ENCODE peak calls at places on chromosomes 11 and 22, in five cellular contexts. S is A549, O is K562, Q is IMR-90, R is SK-N-SH. I is an unnamed sample.
A peak's percentile ranks its signal among the peaks of the same experiment; 100 is the strongest.

GRCh38 chr22:42562282-42562681 is 8.5 kb downstream of the SERHL2 start:
- DNase-seq in S (no peak), O (no peak), Q (no peak), R (no peak), I (peak; percentile 41)

GRCh38 chr11:69588270-69588669 is 52.7 kb upstream of the CCND1 start:
- DNase-seq in S (peak; percentile 66), O (peak; percentile 13), Q (peak; percentile 87), R (no peak), I (peak; percentile 28)

GRCh38 chr11:8283510-8284272 is 20.0 kb upstream of the LMO1 start:
- DNase-seq in S (no peak), O (no peak), Q (no peak), R (peak; percentile 93), I (no peak)

GRCh38 chr22:39238966-39239510 is 5.7 kb downstream of the PDGFB start:
- DNase-seq in S (no peak), O (no peak), Q (no peak), R (peak; percentile 53), I (no peak)

GRCh38 chr11:44229664-44230063 is 80.3 kb downstream of the ALX4 start:
- DNase-seq in S (no peak), O (no peak), Q (peak; percentile 59), R (no peak), I (no peak)

GRCh38 chr11:96328395-96329010 is 14.5 kb downstream of the MAML2 start:
- DNase-seq in S (no peak), O (peak; percentile 81), Q (peak; percentile 59), R (no peak), I (no peak)

GRCh38 chr11:34953955-34954354 is 37.5 kb downstream of the PDHX start:
- DNase-seq in S (no peak), O (no peak), Q (peak; percentile 12), R (no peak), I (no peak)

GRCh38 chr22:39234867-39235687 is 9.7 kb downstream of the PDGFB start:
- DNase-seq in S (no peak), O (no peak), Q (no peak), R (no peak), I (no peak)

GRCh38 chr22:47918276-47918928 is 1156.0 kb downstream of the TBC1D22A start:
- DNase-seq in S (no peak), O (no peak), Q (no peak), R (no peak), I (no peak)

GRCh38 chr11:123357990-123358827 is 71.9 kb upstream of the GRAMD1B start:
- DNase-seq in S (peak; percentile 10), O (no peak), Q (peak; percentile 2), R (peak; percentile 82), I (no peak)

GRCh38 chr22:44399196-44399837 is 86.6 kb upstream of the SHISAL1 start:
- DNase-seq in S (no peak), O (no peak), Q (no peak), R (no peak), I (no peak)

GRCh38 chr11:120229451-120230424 is 10.2 kb upstream of the POU2F3 start:
- DNase-seq in S (peak; percentile 20), O (peak; percentile 47), Q (peak; percentile 29), R (peak; percentile 66), I (peak; percentile 23)

GRCh38 chr11:70247710-70248072 is 22.8 kb upstream of the PPFIA1 start:
- DNase-seq in S (no peak), O (no peak), Q (no peak), R (no peak), I (no peak)

GRCh38 chr11:130601141-130601540 is 152.7 kb downstream of the ADAMTS15 start:
- DNase-seq in S (no peak), O (no peak), Q (peak; percentile 90), R (no peak), I (no peak)

GRCh38 chr22:27871306-27872014 is 47.6 kb downstream of the PITPNB start:
- DNase-seq in S (no peak), O (no peak), Q (no peak), R (no peak), I (no peak)

GRCh38 chr22:25567305-25567704 is 2.8 kb downstream of the GRK3 start:
- DNase-seq in S (no peak), O (peak; percentile 17), Q (no peak), R (peak; percentile 30), I (no peak)

GRCh38 chr11:111826322-111826950 is 44.9 kb downstream of the ALG9 start:
- DNase-seq in S (no peak), O (no peak), Q (no peak), R (no peak), I (no peak)

GRCh38 chr22:41314821-41315220 is 13.5 kb downstream of the ZC3H7B start:
- DNase-seq in S (no peak), O (no peak), Q (no peak), R (no peak), I (no peak)

GRCh38 chr22:22031183-22031560 is 48.6 kb upstream of the TOP3B start:
- DNase-seq in S (no peak), O (no peak), Q (no peak), R (no peak), I (no peak)

GRCh38 chr22:33811686-33812085 is 108.6 kb downstream of the LARGE1 start:
- DNase-seq in S (no peak), O (no peak), Q (peak; percentile 79), R (no peak), I (no peak)

GRCh38 chr11:60978546-60979380 is 7.3 kb downstream of the CD6 start:
- DNase-seq in S (no peak), O (no peak), Q (no peak), R (peak; percentile 58), I (no peak)

GRCh38 chr11:8389034-8389996 is 125.6 kb upstream of the LMO1 start:
- DNase-seq in S (no peak), O (no peak), Q (no peak), R (no peak), I (peak; percentile 76)

GRCh38 chr11:134633276-134633675 is 221.2 kb upstream of the B3GAT1 start:
- DNase-seq in S (no peak), O (no peak), Q (no peak), R (no peak), I (no peak)

GRCh38 chr11:87866951-87867350 is 308.3 kb downstream of the RAB38 start:
- DNase-seq in S (no peak), O (no peak), Q (no peak), R (no peak), I (no peak)

GRCh38 chr11:60059052-60059451 is 2.6 kb downstream of the MS4A3 start:
- DNase-seq in S (no peak), O (no peak), Q (no peak), R (no peak), I (no peak)

GRCh38 chr11:1055990-1056771 is 18.5 kb upstream of the MUC2 start:
- DNase-seq in S (no peak), O (no peak), Q (no peak), R (no peak), I (no peak)

GRCh38 chr11:118210323-118210722 is 14.5 kb downstream of the JAML start:
- DNase-seq in S (no peak), O (no peak), Q (no peak), R (no peak), I (no peak)

GRCh38 chr11:1425006-1425405 is 35.3 kb downstream of the BRSK2 start:
- DNase-seq in S (no peak), O (no peak), Q (no peak), R (no peak), I (no peak)

GRCh38 chr22:42080287-42080686 is 787 bp downstream of the SMDT1 start:
- DNase-seq in S (peak; percentile 5), O (peak; percentile 35), Q (peak; percentile 53), R (peak; percentile 44), I (no peak)

GRCh38 chr22:49305966-49306631 is 521.6 kb downstream of the BRD1 start:
- DNase-seq in S (no peak), O (no peak), Q (no peak), R (no peak), I (no peak)

GRCh38 chr11:35553831-35554230 is 28.4 kb upstream of the PAMR1 start:
- DNase-seq in S (peak; percentile 2), O (no peak), Q (peak; percentile 99), R (no peak), I (no peak)

DNA sequence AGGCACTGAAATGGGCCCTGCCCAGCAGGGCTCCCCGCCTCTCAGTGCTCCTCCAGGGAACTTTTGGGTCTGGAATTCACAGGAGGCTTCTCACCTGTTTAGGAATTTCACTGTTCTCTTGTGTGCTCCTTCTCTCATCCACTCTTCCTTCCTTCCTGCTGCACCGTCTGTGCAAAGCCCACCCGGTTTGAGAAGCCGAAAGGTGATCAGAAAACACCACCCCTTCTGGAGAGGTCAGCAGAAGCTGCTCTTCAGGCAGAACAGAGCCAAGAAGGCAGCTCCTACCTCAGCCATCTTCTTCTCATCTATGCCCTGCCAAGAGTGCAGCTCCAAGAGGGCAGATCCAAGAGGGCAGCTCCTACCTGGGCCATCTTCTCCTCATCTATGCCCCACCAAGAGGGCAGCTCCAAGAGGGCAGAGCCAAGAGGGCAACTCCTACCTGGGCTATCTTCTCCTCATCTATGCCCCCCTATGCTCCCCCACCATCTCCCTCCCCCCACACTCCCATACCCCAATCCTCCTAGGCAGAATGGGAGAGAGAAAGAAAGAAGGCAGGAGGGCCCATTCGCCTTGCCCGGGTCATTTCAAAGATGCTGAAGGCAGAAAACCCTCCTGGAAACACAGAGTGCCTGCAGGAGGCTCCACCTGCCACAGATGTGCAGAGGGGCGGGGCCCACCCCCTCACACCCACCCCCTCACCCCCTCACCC is 78.6 kb downstream of the BUD13 start:
- DNase-seq in S (no peak), O (no peak), Q (no peak), R (peak; percentile 7), I (no peak)
- TF ChIP-seq SMC3 in S (no peak), O (no peak), Q (no peak), R (no peak), I (no peak)

GRCh38 chr11:2790581-2790925 is 90.8 kb upstream of the KCNQ1OT1 start:
- DNase-seq in S (no peak), O (no peak), Q (no peak), R (no peak), I (no peak)
- TF ChIP-seq RAD21 in S (no peak), O (no peak), Q (no peak), R (no peak), I (no peak)

DNA sequence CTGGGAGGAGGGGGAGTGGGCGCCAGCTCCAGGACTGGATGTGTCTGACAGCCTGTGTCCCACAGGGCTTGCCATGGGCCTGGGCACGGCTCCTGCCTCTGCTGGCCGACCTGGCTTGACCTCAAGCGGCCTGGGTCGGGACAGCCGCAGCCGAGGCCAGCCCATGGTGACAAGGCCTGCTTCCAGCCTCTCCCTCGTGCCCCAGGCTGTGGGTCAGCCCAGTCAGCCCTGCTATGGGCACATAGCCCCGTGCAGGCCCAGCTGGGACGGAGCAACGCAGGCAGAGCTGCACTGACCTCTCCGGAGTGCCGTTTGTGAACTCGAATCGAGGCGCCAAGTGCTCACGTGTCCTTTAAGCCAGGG is 17.9 kb downstream of the OSBPL5 start:
- DNase-seq in S (no peak), O (no peak), Q (no peak), R (no peak), I (no peak)
- TF ChIP-seq SMC3 in S (no peak), O (no peak), Q (no peak), R (no peak), I (no peak)

DNA sequence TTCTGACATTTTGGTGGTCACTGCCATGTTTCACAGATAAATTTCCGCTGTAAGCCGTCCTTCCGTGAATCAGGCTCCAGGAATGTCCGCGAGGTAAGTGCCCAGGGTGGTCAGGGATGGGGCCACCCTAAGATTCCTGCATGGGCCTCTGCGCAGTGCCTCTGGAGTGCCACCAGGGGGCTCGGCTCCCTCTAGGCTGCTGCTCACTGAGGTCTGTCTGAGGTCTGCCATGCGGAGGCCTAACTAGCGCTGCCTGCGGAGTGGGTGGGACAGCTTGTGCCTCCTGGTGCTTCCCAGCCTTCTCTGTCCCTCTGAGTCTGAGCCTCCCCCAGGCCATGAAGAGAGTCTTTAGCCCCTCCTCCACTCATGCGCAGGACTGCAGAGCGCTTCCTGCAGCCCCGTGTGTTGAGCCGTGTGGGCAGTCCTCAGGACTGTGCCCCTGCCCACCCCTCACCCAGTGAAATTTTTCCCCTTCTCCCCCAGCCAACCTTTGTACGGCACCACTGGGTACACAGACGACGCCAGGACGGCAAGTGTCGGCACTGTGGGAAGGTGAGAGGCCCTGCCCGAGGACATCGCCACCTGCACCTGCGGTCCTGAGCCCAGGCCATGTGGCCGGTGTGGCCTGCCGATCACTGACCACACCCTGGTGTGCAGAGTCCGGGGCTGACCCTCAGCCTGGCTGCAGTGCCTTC is 11.9 kb upstream of the MDK start:
- DNase-seq in S (peak; percentile 79), O (peak; percentile 80), Q (peak; percentile 77), R (peak; percentile 91), I (peak; percentile 70)
- TF ChIP-seq RAD21 in S (no peak), O (no peak), Q (peak; percentile 67), R (peak; percentile 64), I (peak; percentile 53)